ENCODE peak calls at places on chromosomes 2 and 18, in six cellular contexts. One of them, this sample, is unnamed.

GRCh38 chr2:157192445-157193423 is 64.8 kb upstream of the GALNT5 start:
- DNase-seq in AG04450: no peak
- DNase-seq in brain microvascular endothelial cell: no peak
- DNase-seq in left ventricle myocardium inferior: no peak
- DNase-seq in GM13977: no peak
- DNase-seq in psoas muscle: no peak
- DNase-seq in this sample: no peak

GRCh38 chr2:105903051-105903674 is 158.5 kb downstream of the NCK2 start:
- DNase-seq in GM13977: no peak
- DNase-seq in left ventricle myocardium inferior: no peak
- DNase-seq in brain microvascular endothelial cell: no peak
- DNase-seq in AG04450: no peak
- DNase-seq in psoas muscle: no peak
- DNase-seq in this sample: no peak

GRCh38 chr2:218296200-218296599 is 3.9 kb upstream of the TMBIM1 start:
- DNase-seq in AG04450: no peak
- DNase-seq in GM13977: no peak
- DNase-seq in brain microvascular endothelial cell: no peak
- DNase-seq in psoas muscle: no peak
- DNase-seq in left ventricle myocardium inferior: no peak
- DNase-seq in this sample: no peak

GRCh38 chr2:200484934-200485333 is 24.9 kb downstream of the KCTD18 start:
- DNase-seq in left ventricle myocardium inferior: no peak
- DNase-seq in psoas muscle: no peak
- DNase-seq in brain microvascular endothelial cell: peak; percentile 49
- DNase-seq in GM13977: no peak
- DNase-seq in AG04450: no peak
- DNase-seq in this sample: peak; percentile 46

GRCh38 chr2:228545041-228545440 is 363.6 kb upstream of the SPHKAP start:
- DNase-seq in psoas muscle: no peak
- DNase-seq in AG04450: no peak
- DNase-seq in left ventricle myocardium inferior: no peak
- DNase-seq in brain microvascular endothelial cell: peak; percentile 51
- DNase-seq in GM13977: no peak
- DNase-seq in this sample: peak; percentile 36

GRCh38 chr2:138446043-138446442 is 55.5 kb upstream of the SPOPL start:
- DNase-seq in brain microvascular endothelial cell: no peak
- DNase-seq in left ventricle myocardium inferior: no peak
- DNase-seq in GM13977: no peak
- DNase-seq in AG04450: no peak
- DNase-seq in psoas muscle: no peak
- DNase-seq in this sample: no peak

GRCh38 chr2:201697899-201698298 is 545 bp downstream of the MPP4 start:
- DNase-seq in AG04450: peak; percentile 59
- DNase-seq in left ventricle myocardium inferior: no peak
- DNase-seq in GM13977: no peak
- DNase-seq in psoas muscle: no peak
- DNase-seq in brain microvascular endothelial cell: peak; percentile 82
- DNase-seq in this sample: peak; percentile 28

GRCh38 chr2:65380243-65380642 is 52.2 kb downstream of the SPRED2 start:
- DNase-seq in left ventricle myocardium inferior: no peak
- DNase-seq in GM13977: no peak
- DNase-seq in psoas muscle: no peak
- DNase-seq in AG04450: no peak
- DNase-seq in brain microvascular endothelial cell: no peak
- DNase-seq in this sample: peak; percentile 61

DNA sequence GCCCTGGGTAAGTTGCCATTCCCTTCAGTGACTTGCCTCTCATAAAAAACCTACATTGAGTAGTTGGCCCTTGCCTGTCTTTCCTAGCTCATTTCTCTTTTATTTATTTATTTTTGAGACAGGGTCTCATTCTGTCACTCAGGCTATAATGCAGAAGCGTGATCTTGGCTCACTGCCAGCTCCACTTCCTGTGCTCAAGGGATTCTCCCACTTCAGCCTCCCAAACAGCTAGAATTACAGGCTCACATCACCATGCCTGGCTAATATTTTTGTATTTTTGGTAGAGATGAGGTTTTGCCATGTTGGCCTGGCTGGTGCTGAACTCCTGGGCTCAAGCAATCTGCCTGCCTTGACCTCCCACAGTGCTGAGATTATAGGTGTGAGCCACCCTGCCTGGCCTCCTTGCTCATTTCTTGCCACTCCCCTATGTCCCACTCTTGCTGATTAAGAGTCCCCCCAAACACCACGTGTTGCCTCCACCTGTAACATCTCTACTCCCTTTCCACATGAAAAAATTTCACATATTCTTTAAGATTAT is 12.6 kb downstream of the EVA1A start:
- DNase-seq in GM13977: no peak
- DNase-seq in psoas muscle: no peak
- DNase-seq in brain microvascular endothelial cell: peak; percentile 46
- DNase-seq in AG04450: no peak
- DNase-seq in left ventricle myocardium inferior: no peak
- DNase-seq in this sample: no peak
- TF ChIP-seq CTCF in GM13977: no peak
- TF ChIP-seq CTCF in psoas muscle: no peak
- TF ChIP-seq CTCF in brain microvascular endothelial cell: no peak
- TF ChIP-seq CTCF in AG04450: no peak
- TF ChIP-seq CTCF in left ventricle myocardium inferior: no peak
- TF ChIP-seq CTCF in this sample: no peak

DNA sequence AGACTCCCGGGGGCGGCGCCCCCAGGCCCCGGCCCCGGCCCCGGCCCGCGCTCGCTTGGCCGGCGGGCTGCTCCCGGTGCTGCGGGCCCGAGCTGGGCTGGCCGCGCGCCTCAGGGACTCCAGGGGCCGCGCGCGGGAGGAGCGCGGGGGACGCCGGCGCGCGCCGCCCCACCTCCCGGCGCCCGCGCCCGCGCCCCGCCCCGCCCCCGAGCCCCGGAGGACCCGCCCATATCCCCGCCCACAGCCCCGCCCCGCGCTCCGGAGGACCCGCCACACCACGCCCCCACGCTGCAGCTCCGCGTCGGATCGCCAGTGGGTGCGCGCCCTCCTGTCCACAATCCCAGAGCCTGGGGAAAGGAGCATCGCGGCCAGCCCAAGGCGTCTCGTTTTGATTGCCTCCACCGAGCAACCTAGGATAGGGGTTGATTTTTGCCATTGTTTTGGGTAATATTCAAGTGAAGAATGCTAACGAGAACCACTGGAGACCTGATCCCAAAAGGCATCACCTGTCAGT is at the start of gene PARD6G:
- DNase-seq in psoas muscle: peak; percentile 81
- DNase-seq in GM13977: peak; percentile 89
- DNase-seq in AG04450: peak; percentile 20
- DNase-seq in left ventricle myocardium inferior: peak; percentile 85
- DNase-seq in brain microvascular endothelial cell: peak; percentile 48
- DNase-seq in this sample: no peak
- TF ChIP-seq CTCF in psoas muscle: peak; percentile 5
- TF ChIP-seq CTCF in GM13977: no peak
- TF ChIP-seq CTCF in AG04450: peak; percentile 27
- TF ChIP-seq CTCF in left ventricle myocardium inferior: peak; percentile 27
- TF ChIP-seq CTCF in brain microvascular endothelial cell: peak; percentile 30
- TF ChIP-seq CTCF in this sample: peak; percentile 15

GRCh38 chr2:189046275-189046674 is 72.1 kb downstream of the COL3A1 start:
- DNase-seq in GM13977: no peak
- DNase-seq in left ventricle myocardium inferior: no peak
- DNase-seq in brain microvascular endothelial cell: no peak
- DNase-seq in psoas muscle: no peak
- DNase-seq in AG04450: no peak
- DNase-seq in this sample: peak; percentile 6

GRCh38 chr2:189048189-189048588 is 74.0 kb downstream of the COL3A1 start:
- DNase-seq in GM13977: no peak
- DNase-seq in psoas muscle: no peak
- DNase-seq in brain microvascular endothelial cell: no peak
- DNase-seq in AG04450: no peak
- DNase-seq in left ventricle myocardium inferior: no peak
- DNase-seq in this sample: no peak

GRCh38 chr2:189047469-189047868 is 73.3 kb downstream of the COL3A1 start:
- DNase-seq in left ventricle myocardium inferior: no peak
- DNase-seq in brain microvascular endothelial cell: no peak
- DNase-seq in GM13977: no peak
- DNase-seq in AG04450: no peak
- DNase-seq in psoas muscle: no peak
- DNase-seq in this sample: no peak

GRCh38 chr2:189049709-189050108 is 75.5 kb downstream of the COL3A1 start:
- DNase-seq in left ventricle myocardium inferior: no peak
- DNase-seq in psoas muscle: no peak
- DNase-seq in GM13977: no peak
- DNase-seq in AG04450: no peak
- DNase-seq in brain microvascular endothelial cell: no peak
- DNase-seq in this sample: no peak

GRCh38 chr2:189045836-189046235 is 71.7 kb downstream of the COL3A1 start:
- DNase-seq in brain microvascular endothelial cell: no peak
- DNase-seq in left ventricle myocardium inferior: no peak
- DNase-seq in psoas muscle: no peak
- DNase-seq in AG04450: no peak
- DNase-seq in GM13977: no peak
- DNase-seq in this sample: no peak
- TF ChIP-seq CTCF in brain microvascular endothelial cell: no peak
- TF ChIP-seq CTCF in left ventricle myocardium inferior: no peak
- TF ChIP-seq CTCF in psoas muscle: no peak
- TF ChIP-seq CTCF in AG04450: no peak
- TF ChIP-seq CTCF in GM13977: no peak
- TF ChIP-seq CTCF in this sample: no peak

GRCh38 chr18:12604445-12605007 is 53.4 kb downstream of the SPIRE1 start:
- DNase-seq in GM13977: no peak
- DNase-seq in AG04450: no peak
- DNase-seq in psoas muscle: no peak
- DNase-seq in brain microvascular endothelial cell: no peak
- DNase-seq in left ventricle myocardium inferior: no peak
- DNase-seq in this sample: no peak
- TF ChIP-seq CTCF in GM13977: no peak
- TF ChIP-seq CTCF in AG04450: no peak
- TF ChIP-seq CTCF in psoas muscle: no peak
- TF ChIP-seq CTCF in brain microvascular endothelial cell: peak; percentile 37
- TF ChIP-seq CTCF in left ventricle myocardium inferior: no peak
- TF ChIP-seq CTCF in this sample: no peak

GRCh38 chr2:10911291-10912075 is at the start of gene KCNF1:
- DNase-seq in GM13977: no peak
- DNase-seq in brain microvascular endothelial cell: no peak
- DNase-seq in psoas muscle: no peak
- DNase-seq in AG04450: no peak
- DNase-seq in left ventricle myocardium inferior: no peak
- DNase-seq in this sample: peak; percentile 61
- TF ChIP-seq CTCF in GM13977: no peak
- TF ChIP-seq CTCF in brain microvascular endothelial cell: peak; percentile 48
- TF ChIP-seq CTCF in psoas muscle: no peak
- TF ChIP-seq CTCF in AG04450: peak; percentile 40
- TF ChIP-seq CTCF in left ventricle myocardium inferior: peak; percentile 27
- TF ChIP-seq CTCF in this sample: peak; percentile 35

DNA sequence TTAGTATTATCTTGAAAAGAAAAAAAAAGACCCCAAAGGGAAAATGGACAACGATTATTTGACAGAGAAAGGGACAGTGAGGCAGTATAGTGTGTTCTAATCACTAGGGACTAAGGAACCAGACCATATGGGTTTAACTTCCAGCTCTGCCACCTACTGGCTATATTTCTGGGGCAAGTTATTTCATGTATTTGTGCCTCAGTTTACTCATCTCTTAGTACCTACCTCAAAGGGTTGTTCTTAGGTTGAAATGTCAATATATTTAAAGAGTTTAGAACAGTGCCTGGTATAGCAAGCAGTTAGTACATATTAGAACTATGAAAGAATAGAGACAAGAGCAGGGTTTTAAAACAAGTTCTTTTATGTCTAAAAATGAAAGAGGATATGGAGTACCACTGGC is 42.7 kb downstream of the PRKD3 start:
- DNase-seq in psoas muscle: no peak
- DNase-seq in left ventricle myocardium inferior: no peak
- DNase-seq in AG04450: no peak
- DNase-seq in brain microvascular endothelial cell: no peak
- DNase-seq in GM13977: no peak
- DNase-seq in this sample: no peak
- TF ChIP-seq CTCF in psoas muscle: no peak
- TF ChIP-seq CTCF in left ventricle myocardium inferior: no peak
- TF ChIP-seq CTCF in AG04450: no peak
- TF ChIP-seq CTCF in brain microvascular endothelial cell: no peak
- TF ChIP-seq CTCF in GM13977: no peak
- TF ChIP-seq CTCF in this sample: peak; percentile 9

GRCh38 chr2:241882090-241882625 is 12.6 kb downstream of the RTP5 start:
- DNase-seq in GM13977: peak; percentile 83
- DNase-seq in brain microvascular endothelial cell: no peak
- DNase-seq in left ventricle myocardium inferior: peak; percentile 59
- DNase-seq in AG04450: no peak
- DNase-seq in psoas muscle: peak; percentile 67
- DNase-seq in this sample: no peak
- TF ChIP-seq CTCF in GM13977: peak; percentile 22
- TF ChIP-seq CTCF in brain microvascular endothelial cell: peak; percentile 16
- TF ChIP-seq CTCF in left ventricle myocardium inferior: no peak
- TF ChIP-seq CTCF in AG04450: peak; percentile 13
- TF ChIP-seq CTCF in psoas muscle: no peak
- TF ChIP-seq CTCF in this sample: no peak

GRCh38 chr2:149648282-149649030 is 60.9 kb upstream of the MMADHC start:
- DNase-seq in left ventricle myocardium inferior: no peak
- DNase-seq in AG04450: peak; percentile 93
- DNase-seq in brain microvascular endothelial cell: peak; percentile 100
- DNase-seq in psoas muscle: peak; percentile 9
- DNase-seq in GM13977: no peak
- DNase-seq in this sample: peak; percentile 92
- TF ChIP-seq CTCF in left ventricle myocardium inferior: no peak
- TF ChIP-seq CTCF in AG04450: no peak
- TF ChIP-seq CTCF in brain microvascular endothelial cell: peak; percentile 29
- TF ChIP-seq CTCF in psoas muscle: no peak
- TF ChIP-seq CTCF in GM13977: no peak
- TF ChIP-seq CTCF in this sample: no peak

DNA sequence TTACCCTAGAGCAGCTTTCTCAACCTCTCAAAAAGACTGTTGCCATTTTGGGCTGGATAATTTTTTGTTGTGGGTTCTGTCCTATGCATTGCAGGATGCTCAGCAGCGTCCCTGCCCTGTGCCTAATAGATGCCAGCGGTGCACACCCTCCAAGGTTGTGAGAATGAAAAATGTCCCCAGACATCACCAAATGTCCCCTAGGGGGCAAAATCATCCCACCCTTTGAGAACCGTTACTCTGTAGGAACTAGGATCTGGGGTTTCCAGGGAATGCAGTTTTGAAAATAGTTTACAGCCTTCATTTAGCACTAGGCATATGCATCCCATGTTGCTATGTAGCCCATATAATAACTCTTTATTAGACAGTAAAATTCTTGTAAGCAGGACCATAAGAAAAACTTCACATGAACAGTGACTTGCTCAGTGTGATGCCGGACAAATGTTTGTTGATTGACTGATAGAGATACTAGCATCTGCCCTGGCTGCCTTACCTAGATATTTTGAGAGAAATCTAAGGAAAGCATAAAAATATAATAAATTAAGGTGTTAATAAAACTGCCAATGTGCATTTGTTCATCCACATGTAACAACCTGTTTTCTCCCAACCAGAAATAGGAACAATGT is 79.2 kb upstream of the EPC2 start:
- DNase-seq in AG04450: no peak
- DNase-seq in psoas muscle: no peak
- DNase-seq in left ventricle myocardium inferior: no peak
- DNase-seq in brain microvascular endothelial cell: no peak
- DNase-seq in GM13977: no peak
- DNase-seq in this sample: no peak
- TF ChIP-seq CTCF in AG04450: peak; percentile 20
- TF ChIP-seq CTCF in psoas muscle: peak; percentile 30
- TF ChIP-seq CTCF in left ventricle myocardium inferior: peak; percentile 55
- TF ChIP-seq CTCF in brain microvascular endothelial cell: peak; percentile 52
- TF ChIP-seq CTCF in GM13977: peak; percentile 37
- TF ChIP-seq CTCF in this sample: no peak